ENCODE peak calls at places on chromosomes 7 and 10, in seven cellular contexts. J, F, D, Q, R, V and Z are unnamed samples.

GRCh38 chr7:97317575-97317974 is 200.1 kb downstream of the SDHAF3 start:
- DNase-seq in F (no peak), J (no peak), D (no peak), V (no peak), R (no peak), Q (no peak), Z (no peak)

GRCh38 chr7:103735377-103735776 is 254.1 kb downstream of the RELN start:
- DNase-seq in F (peak), Q (no peak), V (no peak), R (no peak), J (no peak), D (no peak), Z (no peak)

GRCh38 chr10:72088879-72089585 is 681 bp upstream of the SPOCK2 start:
- DNase-seq in R (no peak), D (no peak), F (peak), J (peak), Q (no peak), V (no peak), Z (no peak)

GRCh38 chr10:24009115-24009514 is 199.8 kb upstream of the KIAA1217 start:
- DNase-seq in F (no peak), V (no peak), J (no peak), R (no peak), D (no peak), Q (no peak), Z (no peak)

GRCh38 chr7:102303669-102304422 is 17.2 kb downstream of the SH2B2 start:
- DNase-seq in J (no peak), Q (no peak), R (no peak), V (no peak), F (no peak), D (no peak), Z (no peak)

GRCh38 chr7:47852330-47853245 is 95.7 kb downstream of the PKD1L1 start:
- DNase-seq in D (no peak), Q (no peak), R (no peak), F (peak), V (no peak), J (no peak), Z (no peak)

GRCh38 chr10:17512341-17513001 is 58.1 kb upstream of the ST8SIA6 start:
- DNase-seq in Q (peak), R (no peak), J (peak), D (no peak), F (peak), V (peak), Z (no peak)

GRCh38 chr10:4241724-4242345 is 456.8 kb upstream of the KLF6 start:
- DNase-seq in Q (peak), R (no peak), F (peak), D (peak), J (no peak), V (peak), Z (no peak)

GRCh38 chr10:43299579-43299978 is 32.7 kb upstream of the RASGEF1A start:
- DNase-seq in V (no peak), D (no peak), Q (no peak), F (no peak), J (no peak), R (no peak), Z (no peak)

GRCh38 chr10:74645681-74646080 is 180.7 kb upstream of the KAT6B start:
- DNase-seq in R (no peak), F (no peak), J (no peak), D (no peak), V (no peak), Q (no peak), Z (no peak)

GRCh38 chr10:114697061-114697598 is 39.1 kb upstream of the ABLIM1 start:
- DNase-seq in D (no peak), F (no peak), V (no peak), J (no peak), R (no peak), Q (no peak), Z (no peak)

GRCh38 chr10:69789164-69789576 is 12.5 kb upstream of the COL13A1 start:
- DNase-seq in J (no peak), Q (no peak), V (no peak), R (no peak), F (no peak), D (peak), Z (no peak)

GRCh38 chr7:151086802-151087246 is 549 bp downstream of the AGAP3 start:
- DNase-seq in R (peak), D (peak), F (no peak), V (no peak), Q (no peak), J (no peak), Z (no peak)

GRCh38 chr7:130341882-130342281 is 2.7 kb upstream of the CPA5 start:
- DNase-seq in F (no peak), R (no peak), V (no peak), Q (no peak), J (no peak), D (no peak), Z (no peak)

GRCh38 chr10:123434435-123435039 is 231.6 kb upstream of the GPR26 start:
- DNase-seq in Q (no peak), J (no peak), D (no peak), V (no peak), F (no peak), R (no peak), Z (no peak)

GRCh38 chr10:13102002-13102794 is 2.2 kb downstream of the OPTN start:
- DNase-seq in Q (no peak), F (peak), D (no peak), R (no peak), J (no peak), V (no peak), Z (no peak)

GRCh38 chr7:136163333-136163732 is 186.2 kb upstream of the MTPN start:
- DNase-seq in J (no peak), R (no peak), V (no peak), Q (no peak), D (no peak), F (no peak), Z (no peak)

DNA sequence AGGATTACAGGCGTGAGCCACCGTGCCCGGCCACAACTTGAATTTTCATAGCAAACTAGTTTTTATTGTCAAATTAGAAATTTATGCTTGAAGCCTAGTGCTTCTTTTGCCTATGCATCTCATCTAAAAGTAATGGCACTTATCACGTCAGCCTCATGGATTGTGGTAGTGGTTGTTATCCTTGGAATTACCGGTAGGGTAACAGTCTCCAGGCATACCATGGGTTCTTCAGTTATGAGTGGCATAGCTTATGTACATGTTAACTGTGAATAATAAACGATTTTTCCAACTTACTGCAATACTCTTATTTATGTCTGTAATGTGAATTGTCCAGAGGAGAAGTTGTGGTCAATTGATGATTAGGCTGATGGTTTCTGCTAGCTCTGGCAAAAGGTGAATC is 63.1 kb downstream of the BMPR1A start:
- DNase-seq in D (no peak), Q (no peak), J (no peak), V (no peak), F (no peak), R (no peak), Z (no peak)
- TF ChIP-seq CTCF in D (no peak), Q (no peak), J (no peak), V (no peak), F (no peak), R (no peak), Z (no peak)

GRCh38 chr7:36288501-36288900 is 101.2 kb upstream of the ANLN start:
- DNase-seq in V (no peak), J (no peak), Q (no peak), D (no peak), F (no peak), R (no peak), Z (no peak)

GRCh38 chr7:36286241-36286640 is 103.4 kb upstream of the ANLN start:
- DNase-seq in J (no peak), V (no peak), R (no peak), F (no peak), Q (no peak), D (no peak), Z (no peak)

GRCh38 chr7:36285276-36285675 is 104.4 kb upstream of the ANLN start:
- DNase-seq in Q (no peak), F (no peak), D (no peak), V (no peak), J (no peak), R (peak), Z (no peak)

GRCh38 chr7:36286688-36287087 is 103.0 kb upstream of the ANLN start:
- DNase-seq in J (no peak), D (no peak), Q (no peak), R (no peak), F (no peak), V (no peak), Z (no peak)

DNA sequence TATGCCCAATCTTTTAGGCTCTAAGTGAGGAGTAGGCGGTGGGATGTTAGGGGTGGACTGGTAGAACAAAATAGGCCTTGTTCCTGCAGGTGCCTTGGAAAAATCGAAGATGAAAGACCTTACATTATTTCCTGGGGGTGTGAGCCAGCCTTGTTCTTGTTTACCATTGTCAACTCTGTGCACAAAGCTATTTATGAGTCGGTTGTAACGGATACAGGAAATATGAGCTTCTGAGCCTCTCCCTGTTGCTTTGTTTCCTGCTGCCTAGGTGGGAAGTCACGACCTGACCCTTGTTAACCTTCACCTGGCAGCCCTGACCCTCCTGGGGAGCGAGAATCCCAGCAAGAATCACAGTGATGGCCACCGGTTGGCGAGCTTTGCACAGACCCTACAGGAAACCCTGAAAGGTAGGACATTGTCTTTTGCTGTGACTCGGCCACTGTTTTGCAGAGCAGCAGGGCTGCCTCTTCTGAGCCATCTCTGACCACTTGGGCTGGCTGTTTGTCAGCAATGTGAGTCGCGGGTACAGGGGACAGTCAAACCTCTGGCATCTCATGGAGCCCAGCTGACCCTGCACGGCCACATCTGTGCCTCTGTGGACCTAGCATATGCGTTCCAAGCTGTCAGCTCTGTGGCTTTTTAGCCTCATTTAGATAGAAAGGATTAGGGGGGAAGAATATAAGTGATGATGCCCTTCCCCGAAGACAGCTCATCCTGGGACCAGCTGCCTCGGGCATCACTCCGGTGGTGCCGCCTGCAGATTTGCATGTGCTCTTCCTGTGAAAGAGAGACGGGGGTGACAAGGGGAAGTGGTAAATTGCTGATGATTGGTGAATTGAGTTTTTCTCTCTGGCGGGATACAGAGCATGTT is 102.1 kb upstream of the ANLN start:
- DNase-seq in D (no peak), F (no peak), Q (no peak), J (peak), R (no peak), V (no peak), Z (no peak)
- TF ChIP-seq CTCF in D (no peak), F (no peak), Q (no peak), J (no peak), R (no peak), V (no peak), Z (no peak)

GRCh38 chr7:1811850-1812692 is 142.0 kb downstream of the ELFN1 start:
- DNase-seq in R (peak), Q (no peak), F (no peak), D (no peak), J (no peak), V (no peak), Z (no peak)
- TF ChIP-seq CTCF in R (no peak), Q (no peak), F (no peak), D (peak), J (no peak), V (no peak), Z (no peak)

GRCh38 chr7:1708640-1709249 is 38.7 kb downstream of the ELFN1 start:
- DNase-seq in V (no peak), J (peak), R (peak), F (no peak), Q (no peak), D (no peak), Z (no peak)
- TF ChIP-seq CTCF in V (no peak), J (no peak), R (no peak), F (no peak), Q (no peak), D (no peak), Z (no peak)

GRCh38 chr7:73522081-73522818 is at the start of gene BAZ1B:
- DNase-seq in F (peak), Q (peak), V (peak), J (peak), R (peak), D (peak), Z (peak)
- TF ChIP-seq CTCF in F (no peak), Q (peak), V (no peak), J (peak), R (no peak), D (peak), Z (no peak)

GRCh38 chr10:79072994-79073654 is 4.4 kb downstream of the ZMIZ1 start:
- DNase-seq in D (no peak), R (no peak), J (no peak), Q (no peak), F (no peak), V (no peak), Z (no peak)
- TF ChIP-seq CTCF in D (no peak), R (no peak), J (no peak), Q (no peak), F (no peak), V (no peak), Z (no peak)